ENCODE peak calls at places on chromosomes 1 and 21, in six cellular contexts. Y is neural progenitor cell; A is Calu3; Q is Jurkat, Clone E6-1; L is stromal cell of bone marrow; J is mesothelial cell of epicardium. C is an unnamed sample.

GRCh38 chr1:225427249-225428065 is at the start of gene LBR:
- DNase-seq in J (peak), L (no peak), A (no peak), Y (peak), Q (no peak), C (no peak)

GRCh38 chr21:44648557-44649311 is 2.5 kb downstream of the KRTAP10-11 start:
- DNase-seq in A (no peak), J (peak), L (no peak), Y (no peak), Q (no peak), C (no peak)

GRCh38 chr1:205068457-205069035 is 15.7 kb downstream of the TMEM81 start:
- DNase-seq in Y (no peak), A (no peak), Q (no peak), L (no peak), J (no peak), C (no peak)

GRCh38 chr1:175554586-175554985 is 188.8 kb downstream of the TNR start:
- DNase-seq in L (no peak), Q (no peak), Y (no peak), J (no peak), A (no peak), C (no peak)

GRCh38 chr1:115251856-115252255 is 86.2 kb downstream of the NGF start:
- DNase-seq in J (no peak), A (no peak), Y (no peak), Q (no peak), L (peak), C (no peak)

GRCh38 chr1:219900201-219900600 is 28.2 kb downstream of the SLC30A10 start:
- DNase-seq in Q (no peak), L (peak), A (no peak), Y (no peak), J (no peak), C (no peak)

GRCh38 chr1:243473281-243474210 is 217.7 kb downstream of the SDCCAG8 start:
- DNase-seq in A (no peak), Q (no peak), Y (no peak), L (no peak), J (no peak), C (no peak)

GRCh38 chr1:56531624-56532358 is 47.6 kb downstream of the PLPP3 start:
- DNase-seq in L (no peak), J (no peak), Q (no peak), A (no peak), Y (no peak), C (no peak)

GRCh38 chr1:50968884-50969610 is 998 bp upstream of the CDKN2C start:
- DNase-seq in Q (no peak), L (no peak), A (peak), J (peak), Y (peak), C (no peak)

GRCh38 chr1:6914646-6915178 is 129.5 kb downstream of the CAMTA1 start:
- DNase-seq in J (no peak), A (no peak), Y (no peak), Q (no peak), L (no peak), C (no peak)

GRCh38 chr1:106755682-106756406 is 300.6 kb upstream of the PRMT6 start:
- DNase-seq in J (no peak), Q (no peak), A (peak), Y (no peak), L (peak), C (no peak)

GRCh38 chr1:74271503-74271902 is 36.3 kb downstream of the TNNI3K start:
- DNase-seq in A (no peak), J (no peak), Y (no peak), L (no peak), Q (no peak), C (no peak)

GRCh38 chr1:175089319-175089718 is 21.7 kb downstream of the TNN start:
- DNase-seq in J (no peak), A (no peak), Q (no peak), L (no peak), Y (peak), C (no peak)

GRCh38 chr1:211639500-211640361 is 35.7 kb downstream of the NEK2 start:
- DNase-seq in Y (no peak), L (peak), Q (no peak), J (no peak), A (no peak), C (no peak)

GRCh38 chr1:7613851-7614205 is 157.3 kb upstream of the VAMP3 start:
- DNase-seq in A (no peak), J (no peak), Q (no peak), L (no peak), Y (no peak), C (no peak)

GRCh38 chr21:27164208-27165172 is 197.6 kb upstream of the ADAMTS5 start:
- DNase-seq in Y (no peak), L (no peak), Q (no peak), A (no peak), J (no peak), C (no peak)

GRCh38 chr1:56446531-56447098 is 132.7 kb downstream of the PLPP3 start:
- DNase-seq in Q (no peak), J (no peak), Y (no peak), A (no peak), L (peak), C (no peak)

GRCh38 chr1:229370601-229371021 is 27.8 kb upstream of the CCSAP start:
- DNase-seq in Q (no peak), Y (no peak), A (no peak), L (no peak), J (no peak), C (no peak)

GRCh38 chr1:53324321-53324720 is 3.5 kb downstream of the LRP8 start:
- DNase-seq in J (no peak), Q (no peak), Y (no peak), A (no peak), L (no peak), C (no peak)

GRCh38 chr1:24118410-24119242 is 6.7 kb upstream of the MYOM3 start:
- DNase-seq in J (no peak), Y (no peak), Q (no peak), L (no peak), A (no peak), C (no peak)

GRCh38 chr1:162070825-162071224 is 1.3 kb downstream of the NOS1AP start:
- DNase-seq in Q (no peak), Y (peak), A (peak), L (no peak), J (no peak), C (no peak)

GRCh38 chr1:15459771-15460719 is 3.5 kb downstream of the CELA2A start:
- DNase-seq in J (no peak), L (no peak), A (no peak), Y (no peak), Q (no peak), C (no peak)

GRCh38 chr1:107683683-107684082 is 281.3 kb downstream of the VAV3 start:
- DNase-seq in A (no peak), L (no peak), Q (no peak), Y (no peak), J (no peak), C (peak)

GRCh38 chr1:46492871-46493270 is 3.2 kb downstream of the DMBX1 start:
- DNase-seq in A (no peak), J (no peak), Y (no peak), Q (no peak), L (no peak), C (no peak)

GRCh38 chr1:37480581-37481288 is 6.4 kb downstream of the ZC3H12A start:
- DNase-seq in J (no peak), L (no peak), Y (no peak), A (no peak), Q (no peak), C (no peak)

GRCh38 chr1:1833916-1834325 is 55.7 kb upstream of the NADK start:
- DNase-seq in A (no peak), L (no peak), Q (no peak), Y (peak), J (no peak), C (no peak)

GRCh38 chr1:20366766-20367602 is 76.3 kb downstream of the VWA5B1 start:
- DNase-seq in J (no peak), A (peak), L (no peak), Y (peak), Q (no peak), C (peak)

GRCh38 chr1:95369985-95370670 is 136.1 kb downstream of the RWDD3 start:
- DNase-seq in Q (no peak), A (no peak), L (no peak), J (no peak), Y (no peak), C (no peak)

GRCh38 chr21:43206231-43207042 is 37.6 kb downstream of the CRYAA start:
- DNase-seq in J (peak), L (no peak), Q (no peak), Y (no peak), A (no peak), C (no peak)

C was measured in NCI-H1930.